ENCODE peak calls at places on chromosomes 7 and 10, in four cellular contexts. B is suprapubic skin, O is SK-N-SH, X is uterus. Z is an unnamed sample.

GRCh38 chr10:62414359-62414758 is 40.2 kb downstream of the ZNF365 start:
- DNase-seq in X (no peak), B (no peak), O (no peak), Z (no peak)

GRCh38 chr10:103895458-103896186 is 22.4 kb downstream of the STN1 start:
- DNase-seq in X (no peak), B (no peak), O (no peak), Z (peak; percentile 46)

GRCh38 chr7:93160410-93160809 is 12.2 kb upstream of the SAMD9L start:
- DNase-seq in X (no peak), B (no peak), O (no peak), Z (peak; percentile 50)

GRCh38 chr7:80088705-80089104 is 45.9 kb upstream of the GNAI1 start:
- DNase-seq in X (no peak), O (no peak), B (no peak), Z (no peak)

GRCh38 chr10:89283174-89283987 is 18.5 kb upstream of the IFIT2 start:
- DNase-seq in X (no peak), O (peak; percentile 26), B (no peak), Z (no peak)

GRCh38 chr10:112202561-112203241 is 19.1 kb upstream of the GPAM start:
- DNase-seq in B (no peak), O (no peak), X (no peak), Z (peak; percentile 22)

GRCh38 chr7:105036217-105037168 is 22.5 kb downstream of the KMT2E start:
- DNase-seq in O (no peak), B (no peak), X (no peak), Z (no peak)

GRCh38 chr10:132813001-132813401 is 27.1 kb upstream of the NKX6-2 start:
- DNase-seq in B (no peak), X (no peak), O (no peak), Z (no peak)

GRCh38 chr10:124898493-124898892 is 43.4 kb upstream of the ZRANB1 start:
- DNase-seq in B (no peak), O (no peak), X (no peak), Z (no peak)

GRCh38 chr10:42980553-42981357 is 96.1 kb upstream of the RET start:
- DNase-seq in O (no peak), X (no peak), B (peak; percentile 59), Z (no peak)

GRCh38 chr7:22563621-22564241 is 63.7 kb upstream of the STEAP1B start:
- DNase-seq in B (no peak), O (no peak), X (no peak), Z (peak; percentile 31)

GRCh38 chr10:132387723-132388210 is 9.2 kb upstream of the PWWP2B start:
- DNase-seq in B (peak; percentile 86), O (peak; percentile 97), X (peak; percentile 68), Z (peak; percentile 36)

GRCh38 chr7:2116086-2116810 is 116.5 kb downstream of the MAD1L1 start:
- DNase-seq in O (no peak), X (no peak), B (no peak), Z (peak; percentile 37)

GRCh38 chr10:119206603-119207366 is 586 bp upstream of the GRK5 start:
- DNase-seq in B (peak; percentile 88), X (peak; percentile 75), O (peak; percentile 92), Z (no peak)

GRCh38 chr10:127774771-127775559 is 38.0 kb downstream of the FOXI2 start:
- DNase-seq in B (no peak), X (no peak), O (no peak), Z (no peak)

GRCh38 chr7:48304641-48305040 is 133.4 kb downstream of the ABCA13 start:
- DNase-seq in O (no peak), X (no peak), B (no peak), Z (no peak)

GRCh38 chr7:44057849-44058758 is 7.3 kb downstream of the PGAM2 start:
- DNase-seq in X (peak; percentile 10), B (peak; percentile 65), O (no peak), Z (no peak)

GRCh38 chr7:19377611-19378339 is 232.6 kb upstream of the FERD3L start:
- DNase-seq in O (peak; percentile 1), B (no peak), X (no peak), Z (peak; percentile 84)

GRCh38 chr10:42734537-42734936 is 48.1 kb upstream of the BMS1 start:
- DNase-seq in O (no peak), B (no peak), X (no peak), Z (no peak)

GRCh38 chr7:15288746-15289145 is 273.1 kb downstream of the AGMO start:
- DNase-seq in X (no peak), O (no peak), B (no peak), Z (no peak)

GRCh38 chr10:72567421-72567820 is 58.5 kb downstream of the MICU1 start:
- DNase-seq in O (no peak), X (no peak), B (no peak), Z (peak; percentile 20)

GRCh38 chr7:18087687-18088078 is 60.0 kb upstream of the PRPS1L1 start:
- DNase-seq in X (no peak), O (peak; percentile 39), B (no peak), Z (no peak)
- H3K4me3 ChIP-seq in X (peak overlapping the region; percentile 75), O (peak overlapping the region; percentile 67), B (peak overlapping the region; percentile 70), Z (peak overlapping the region; percentile 73)

DNA sequence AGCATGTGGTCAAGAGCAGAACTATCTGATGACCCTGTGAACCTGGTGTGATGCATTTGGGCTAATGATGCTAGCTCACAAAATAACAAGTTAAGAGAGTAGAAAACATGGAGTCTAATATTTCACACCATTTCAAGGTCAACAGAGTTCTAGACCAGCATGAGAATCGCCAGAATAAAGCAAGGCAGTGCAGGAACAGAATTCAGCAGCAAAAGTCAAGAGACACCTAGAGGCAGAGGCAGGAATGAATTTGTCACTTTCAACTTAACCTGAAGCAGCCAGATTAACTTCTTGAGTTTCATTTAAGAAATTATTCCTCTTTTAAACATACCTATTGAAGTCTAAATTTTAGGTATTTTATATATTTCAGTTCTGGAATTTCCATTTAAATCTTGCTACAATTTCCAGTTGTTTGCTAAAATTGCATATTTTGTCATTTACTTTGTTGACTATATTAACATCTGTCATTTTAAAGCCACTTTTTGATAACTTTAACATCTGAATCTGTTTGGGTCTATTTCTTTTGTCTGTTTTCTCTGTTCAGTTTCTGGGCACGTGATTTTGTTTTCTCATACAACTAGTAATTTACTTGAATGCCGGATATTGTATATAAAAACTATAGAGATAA is 44.2 kb upstream of the PRSS58 start:
- DNase-seq in B (no peak), O (peak; percentile 22), X (no peak), Z (no peak)
- TF ChIP-seq CTCF in B (no peak), O (peak; percentile 69), X (no peak), Z (peak; percentile 78)

GRCh38 chr7:77326131-77326530 is 90.0 kb downstream of the GSAP start:
- DNase-seq in X (no peak), O (no peak), B (no peak), Z (peak; percentile 25)
- H3K27ac ChIP-seq in X (peak overlapping the region; percentile 69), O (no peak overlapping the region), B (no peak overlapping the region), Z (no peak overlapping the region)

DNA sequence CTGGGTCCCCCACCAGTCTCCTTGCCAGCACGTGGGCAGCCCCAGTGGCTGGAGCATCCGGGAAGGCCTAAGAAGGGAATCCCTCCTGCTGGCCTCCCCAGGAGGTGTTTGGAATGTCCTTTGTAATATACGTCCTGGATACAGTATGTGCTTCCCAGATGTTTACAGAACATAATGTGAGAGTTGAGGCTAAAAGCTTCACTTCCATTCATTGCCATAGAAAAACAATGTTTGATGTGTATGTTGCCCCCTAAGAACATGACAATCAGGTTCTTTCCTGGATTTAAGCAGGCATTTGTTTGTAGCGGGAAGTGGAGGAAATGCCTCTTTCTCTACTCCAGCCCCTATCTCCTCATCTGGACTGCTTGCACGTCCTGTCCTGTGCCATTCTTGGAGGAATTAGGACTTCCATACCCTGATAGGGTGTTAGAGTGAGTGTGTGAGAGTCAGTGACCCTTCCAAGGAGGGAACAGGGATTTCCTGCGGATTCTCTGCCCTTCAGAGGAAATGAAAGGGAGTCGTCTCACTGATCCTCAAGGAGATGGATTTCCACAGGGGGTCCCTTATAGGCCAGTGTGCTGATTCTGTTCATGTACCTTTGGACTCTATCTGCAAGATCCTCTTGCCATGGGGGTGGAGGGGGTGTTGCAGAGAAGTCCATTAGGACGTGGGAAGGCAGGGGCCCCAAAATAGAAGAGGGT is 1.2 kb downstream of the IGFBP1 start:
- DNase-seq in B (no peak), X (no peak), O (no peak), Z (no peak)
- H3K4me3 ChIP-seq in B (no peak overlapping the region), X (no peak overlapping the region), O (no peak overlapping the region), Z (no peak overlapping the region)

GRCh38 chr7:150875791-150876190 is 23.5 kb downstream of the AOC1 start:
- DNase-seq in O (no peak), X (no peak), B (no peak), Z (no peak)
- TF ChIP-seq CTCF in O (no peak), X (no peak), B (no peak), Z (peak; percentile 13)